ENCODE peak calls at places on chromosomes 3 and 15, in five cellular contexts. Y, T, B, A and N are unnamed samples.

GRCh38 chr3:178112134-178112533 is 424.1 kb upstream of the KCNMB2 start:
- DNase-seq in Y (peak; percentile 19), T (no peak), B (peak; percentile 11), A (no peak), N (no peak)

GRCh38 chr3:25781758-25782594 is 1.3 kb downstream of the NGLY1 start:
- DNase-seq in Y (no peak), T (no peak), B (no peak), A (no peak), N (no peak)

GRCh38 chr15:92019706-92020105 is 166.2 kb downstream of the SLCO3A1 start:
- DNase-seq in Y (no peak), T (no peak), B (no peak), A (no peak), N (no peak)

GRCh38 chr15:63611217-63611616 is 14.0 kb downstream of the FBXL22 start:
- DNase-seq in Y (no peak), T (no peak), B (no peak), A (no peak), N (no peak)

GRCh38 chr3:32951410-32951811 is at the start of gene CCR4:
- DNase-seq in Y (no peak), T (peak; percentile 17), B (no peak), A (peak; percentile 35), N (no peak)

GRCh38 chr3:187450791-187451190 is 82.6 kb downstream of the RTP4 start:
- DNase-seq in Y (no peak), T (no peak), B (no peak), A (no peak), N (no peak)

GRCh38 chr3:52535411-52536111 is 844 bp upstream of the UQCC5 start:
- DNase-seq in Y (no peak), T (no peak), B (no peak), A (no peak), N (no peak)

GRCh38 chr15:38844683-38845195 is 280.1 kb upstream of the RASGRP1 start:
- DNase-seq in Y (no peak), T (no peak), B (no peak), A (no peak), N (no peak)

GRCh38 chr15:91627473-91628309 is 225.8 kb upstream of the SLCO3A1 start:
- DNase-seq in Y (no peak), T (no peak), B (peak; percentile 44), A (no peak), N (no peak)

GRCh38 chr3:150147776-150148175 is 177.1 kb upstream of the PFN2 start:
- DNase-seq in Y (no peak), T (no peak), B (peak; percentile 45), A (no peak), N (no peak)

GRCh38 chr3:117628896-117629295 is 919.3 kb downstream of the TUSC7 start:
- DNase-seq in Y (peak; percentile 49), T (peak; percentile 4), B (peak; percentile 33), A (no peak), N (no peak)

GRCh38 chr3:76367281-76367680 is 581.9 kb upstream of the ZNF717 start:
- DNase-seq in Y (no peak), T (no peak), B (peak; percentile 25), A (no peak), N (no peak)

GRCh38 chr3:93973160-93974126 is at the start of gene PROS1:
- DNase-seq in Y (peak; percentile 56), T (peak; percentile 85), B (peak; percentile 80), A (peak; percentile 7), N (peak; percentile 88)

GRCh38 chr3:120438971-120439370 is 11.8 kb downstream of the FSTL1 start:
- DNase-seq in Y (no peak), T (peak; percentile 68), B (peak; percentile 90), A (no peak), N (peak; percentile 25)

GRCh38 chr3:37559461-37559860 is 302.2 kb upstream of the CTDSPL start:
- DNase-seq in Y (no peak), T (no peak), B (peak; percentile 87), A (no peak), N (no peak)

GRCh38 chr15:89136818-89137772 is 48.8 kb downstream of the ABHD2 start:
- DNase-seq in Y (no peak), T (no peak), B (no peak), A (no peak), N (no peak)

GRCh38 chr3:107574650-107575049 is 51.9 kb downstream of the BBX start:
- DNase-seq in Y (peak; percentile 9), T (peak; percentile 35), B (peak; percentile 44), A (no peak), N (peak; percentile 30)

GRCh38 chr3:72255736-72256559 is 471.0 kb upstream of the PROK2 start:
- DNase-seq in Y (peak; percentile 24), T (peak; percentile 88), B (peak; percentile 28), A (no peak), N (no peak)

GRCh38 chr3:52054689-52055511 is 1.5 kb downstream of the DUSP7 start:
- DNase-seq in Y (no peak), T (peak; percentile 48), B (no peak), A (no peak), N (peak; percentile 43)

GRCh38 chr3:126111126-126111551 is 27.2 kb upstream of the SLC41A3 start:
- DNase-seq in Y (no peak), T (no peak), B (no peak), A (no peak), N (no peak)

GRCh38 chr3:111582114-111582461 is 13.1 kb downstream of the ZBED2 start:
- DNase-seq in Y (peak; percentile 68), T (no peak), B (peak; percentile 96), A (no peak), N (no peak)

GRCh38 chr3:123284399-123285010 is 82.8 kb downstream of the SEC22A start:
- DNase-seq in Y (no peak), T (peak; percentile 11), B (no peak), A (no peak), N (no peak)

GRCh38 chr3:62600033-62600432 is 226.7 kb upstream of the FEZF2 start:
- DNase-seq in Y (no peak), T (no peak), B (no peak), A (no peak), N (no peak)

GRCh38 chr15:79378394-79379158 is 53.6 kb upstream of the MINAR1 start:
- DNase-seq in Y (no peak), T (no peak), B (no peak), A (no peak), N (no peak)

GRCh38 chr15:35032471-35032870 is 44.4 kb upstream of the ZNF770 start:
- DNase-seq in Y (no peak), T (no peak), B (no peak), A (no peak), N (no peak)

GRCh38 chr3:125212509-125213372 is at the start of gene SLC12A8:
- DNase-seq in Y (no peak), T (peak; percentile 50), B (peak; percentile 47), A (no peak), N (peak; percentile 58)

GRCh38 chr3:16482770-16483531 is 30.5 kb downstream of the RFTN1 start:
- DNase-seq in Y (no peak), T (peak; percentile 28), B (no peak), A (peak; percentile 6), N (no peak)

GRCh38 chr3:55609230-55610100 is 122.4 kb upstream of the WNT5A start:
- DNase-seq in Y (no peak), T (no peak), B (no peak), A (no peak), N (no peak)

GRCh38 chr15:92652576-92652966 is 3.0 kb downstream of the FAM174B start:
- DNase-seq in Y (no peak), T (no peak), B (no peak), A (no peak), N (no peak)

GRCh38 chr3:51503007-51503406 is 3.2 kb upstream of the DCAF1 start:
- DNase-seq in Y (no peak), T (no peak), B (no peak), A (no peak), N (no peak)

GRCh38 chr3:171614318-171614967 is 154.2 kb upstream of the TNIK start:
- DNase-seq in Y (peak; percentile 35), T (no peak), B (peak; percentile 58), A (no peak), N (peak; percentile 12)

GRCh38 chr15:77502379-77503095 is 81.8 kb downstream of the HMG20A start:
- DNase-seq in Y (no peak), T (no peak), B (no peak), A (no peak), N (no peak)

GRCh38 chr3:30073622-30074021 is 532.8 kb upstream of the TGFBR2 start:
- DNase-seq in Y (peak; percentile 18), T (peak; percentile 56), B (peak; percentile 2), A (no peak), N (no peak)

GRCh38 chr3:88291516-88291915 is 141.8 kb downstream of the C3orf38 start:
- DNase-seq in Y (no peak), T (no peak), B (no peak), A (no peak), N (no peak)

GRCh38 chr15:48515497-48515896 is 130.0 kb downstream of the FBN1 start:
- DNase-seq in Y (no peak), T (no peak), B (no peak), A (no peak), N (no peak)

GRCh38 chr3:69791111-69791510 is 51.8 kb downstream of the MITF start:
- DNase-seq in Y (no peak), T (peak; percentile 36), B (no peak), A (no peak), N (no peak)

GRCh38 chr3:81734742-81735141 is 26.7 kb downstream of the GBE1 start:
- DNase-seq in Y (no peak), T (no peak), B (peak; percentile 42), A (no peak), N (no peak)